ENCODE peak calls at places on chromosome X, in nine cellular contexts. Z is OCI-LY7, L is body of pancreas, C is AG04449, I is fibroblast of lung, G is fibroblast of mammary gland, W is IMR-90, O is retinal pigment epithelial cell, H is astrocyte of the cerebellum. J is an unnamed sample.

GRCh38 chrX:24479924-24480722 is 15.0 kb downstream of the PDK3 start:
- DNase-seq in Z (peak), L (no peak), C (no peak), I (peak), G (peak), W (peak), O (no peak), H (no peak), J (no peak)

GRCh38 chrX:85303544-85303943 is 59.8 kb downstream of the ZNF711 start:
- DNase-seq in Z (peak), L (no peak), C (no peak), I (no peak), G (no peak), W (no peak), O (no peak), H (no peak), J (no peak)

GRCh38 chrX:111955916-111956315 is 79.9 kb downstream of the TRPC5OS start:
- DNase-seq in Z (no peak), L (peak), C (no peak), I (no peak), G (no peak), W (no peak), O (no peak), H (no peak), J (no peak)

GRCh38 chrX:45851434-45851991 is 650.8 kb upstream of the DIPK2B start:
- DNase-seq in Z (no peak), L (no peak), C (no peak), I (no peak), G (no peak), W (no peak), O (no peak), H (no peak), J (no peak)

GRCh38 chrX:15451913-15452312 is 41.2 kb downstream of the PIR start:
- DNase-seq in Z (no peak), L (no peak), C (no peak), I (peak), G (peak), W (peak), O (no peak), H (no peak), J (peak)

GRCh38 chrX:3549442-3549875 is 164.0 kb downstream of the PRKX start:
- DNase-seq in Z (no peak), L (peak), C (no peak), I (no peak), G (peak), W (peak), O (no peak), H (no peak), J (peak)

GRCh38 chrX:11580789-11581188 is 84.9 kb downstream of the ARHGAP6 start:
- DNase-seq in Z (peak), L (no peak), C (no peak), I (no peak), G (no peak), W (no peak), O (no peak), H (no peak), J (no peak)

GRCh38 chrX:30793767-30794103 is 95.3 kb downstream of the TAB3 start:
- DNase-seq in Z (no peak), L (no peak), C (no peak), I (no peak), G (no peak), W (no peak), O (no peak), H (no peak), J (no peak)

GRCh38 chrX:43882294-43882681 is at the start of gene MAOB:
- DNase-seq in Z (no peak), L (peak), C (no peak), I (no peak), G (peak), W (no peak), O (no peak), H (no peak), J (no peak)

GRCh38 chrX:41737065-41737464 is 13.1 kb downstream of the GPR82 start:
- DNase-seq in Z (peak), L (no peak), C (no peak), I (peak), G (no peak), W (no peak), O (no peak), H (no peak), J (no peak)

GRCh38 chrX:20382518-20383291 is 116.0 kb upstream of the RPS6KA3 start:
- DNase-seq in Z (no peak), L (peak), C (no peak), I (no peak), G (no peak), W (no peak), O (no peak), H (no peak), J (no peak)

GRCh38 chrX:6448003-6448402 is 86.9 kb downstream of the VCX3A start:
- DNase-seq in Z (no peak), L (peak), C (no peak), I (no peak), G (no peak), W (no peak), O (no peak), H (peak), J (no peak)

GRCh38 chrX:56763556-56764152 is 34.6 kb downstream of the NBDY start:
- DNase-seq in Z (no peak), L (peak), C (no peak), I (no peak), G (peak), W (peak), O (peak), H (peak), J (no peak)

GRCh38 chrX:71653344-71653743 is 14.0 kb upstream of the LOC101059915 start:
- DNase-seq in Z (no peak), L (no peak), C (no peak), I (no peak), G (no peak), W (no peak), O (no peak), H (no peak), J (no peak)

GRCh38 chrX:13778916-13779315 is 38.0 kb downstream of the GPM6B start:
- DNase-seq in Z (no peak), L (no peak), C (no peak), I (peak), G (peak), W (peak), O (no peak), H (no peak), J (peak)

GRCh38 chrX:103376979-103377324 is 614 bp downstream of the BEX3 start:
- DNase-seq in Z (no peak), L (peak), C (no peak), I (peak), G (no peak), W (peak), O (no peak), H (no peak), J (peak)

DNA sequence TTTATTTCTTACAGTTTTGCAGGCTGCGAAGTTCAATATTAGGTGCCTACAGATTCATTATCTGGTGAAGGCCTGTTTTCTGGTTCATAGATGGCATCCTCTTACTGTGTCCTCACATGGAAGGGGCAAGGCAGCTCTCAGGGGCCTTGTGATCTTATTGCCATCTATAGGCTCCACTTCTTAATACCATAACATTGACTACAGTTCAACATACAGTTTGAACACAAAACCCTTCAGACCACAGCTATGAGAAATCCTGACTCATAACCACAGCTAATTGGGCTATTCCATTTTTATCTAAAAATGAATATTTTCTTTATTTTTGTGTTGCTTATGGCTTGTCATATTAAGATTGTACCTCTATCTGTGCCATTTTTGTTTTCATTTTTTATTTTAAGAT is 72.3 kb downstream of the STAG2 start:
- DNase-seq in Z (no peak), L (no peak), C (no peak), I (peak), G (peak), W (peak), O (no peak), H (peak), J (peak)
- TF ChIP-seq CTCF in Z (no peak), L (no peak), C (no peak), I (no peak), G (no peak), W (no peak), O (no peak), H (no peak), J (no peak)

GRCh38 chrX:47568656-47569295 is 7.8 kb downstream of the ARAF start:
- DNase-seq in Z (peak), L (no peak), C (no peak), I (no peak), G (peak), W (no peak), O (no peak), H (no peak), J (no peak)
- TF ChIP-seq CTCF in Z (peak), L (peak), C (no peak), I (peak), G (peak), W (peak), O (peak), H (peak), J (peak)

GRCh38 chrX:68852046-68852445 is 23.2 kb downstream of the EFNB1 start:
- DNase-seq in Z (no peak), L (no peak), C (no peak), I (no peak), G (no peak), W (no peak), O (no peak), H (no peak), J (no peak)
- TF ChIP-seq CTCF in Z (no peak), L (no peak), C (no peak), I (no peak), G (no peak), W (no peak), O (no peak), H (no peak), J (no peak)

GRCh38 chrX:118823263-118824172 is at the start of gene ZCCHC12:
- DNase-seq in Z (no peak), L (peak), C (no peak), I (peak), G (peak), W (peak), O (no peak), H (peak), J (peak)
- TF ChIP-seq CTCF in Z (no peak), L (no peak), C (no peak), I (no peak), G (no peak), W (no peak), O (no peak), H (no peak), J (no peak)

GRCh38 chrX:144896323-144896722 is 351.0 kb upstream of the SPANXN1 start:
- DNase-seq in Z (no peak), L (no peak), C (no peak), I (no peak), G (peak), W (no peak), O (no peak), H (no peak), J (no peak)
- TF ChIP-seq CTCF in Z (peak), L (peak), C (no peak), I (no peak), G (peak), W (peak), O (no peak), H (no peak), J (peak)

DNA sequence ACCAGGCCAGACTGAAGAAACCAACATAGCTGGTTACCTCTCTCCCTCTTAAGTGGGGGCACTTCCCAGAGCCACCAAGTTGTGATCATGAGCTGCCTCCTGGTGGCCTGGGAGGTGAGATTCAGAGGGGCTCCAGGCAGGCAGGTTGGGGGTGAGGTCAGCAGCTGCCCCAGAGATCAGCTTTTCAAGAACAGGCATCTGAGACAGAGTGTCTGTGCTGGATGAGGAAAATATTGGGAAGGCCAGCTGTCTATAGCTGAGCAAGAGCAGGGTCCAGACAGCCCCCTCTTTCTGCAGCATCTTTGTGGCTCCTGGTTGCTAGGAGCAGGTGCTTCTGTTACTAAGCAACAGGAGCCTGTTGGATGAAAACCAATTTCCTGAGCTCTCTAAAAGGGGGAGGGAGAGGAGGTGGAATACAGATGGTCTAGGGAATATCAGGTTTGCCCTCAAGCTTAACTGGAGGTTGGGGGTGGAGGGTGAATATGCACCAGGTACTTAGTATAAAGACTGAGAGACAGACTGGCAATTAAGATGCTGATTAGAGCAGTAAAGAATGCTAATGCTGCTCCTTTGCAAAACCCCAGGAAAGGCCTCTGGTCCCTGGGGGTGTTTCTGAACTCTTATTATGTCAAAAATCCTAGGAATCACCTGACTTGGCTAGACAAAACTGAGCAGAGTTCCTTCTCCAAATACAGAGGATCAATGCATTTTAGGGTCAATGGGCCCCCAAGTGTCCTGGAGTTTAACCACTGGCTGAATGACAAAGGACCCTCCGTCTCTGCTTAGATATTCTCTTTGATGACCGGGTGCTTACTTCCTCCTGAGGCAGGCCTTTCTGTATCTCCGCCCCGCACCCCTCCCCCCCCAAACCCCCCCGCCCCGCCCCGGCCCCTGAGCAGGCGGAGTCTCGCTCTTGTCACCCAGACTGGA is 21.4 kb downstream of the ZCCHC13 start:
- DNase-seq in Z (no peak), L (no peak), C (no peak), I (no peak), G (no peak), W (no peak), O (no peak), H (no peak), J (no peak)
- TF ChIP-seq CTCF in Z (no peak), L (no peak), C (no peak), I (no peak), G (no peak), W (no peak), O (peak), H (no peak), J (no peak)

GRCh38 chrX:49838374-49838773 is 9.3 kb downstream of the PAGE4 start:
- DNase-seq in Z (peak), L (peak), C (no peak), I (peak), G (peak), W (peak), O (no peak), H (no peak), J (peak)
- TF ChIP-seq CTCF in Z (peak), L (peak), C (peak), I (peak), G (peak), W (peak), O (peak), H (peak), J (peak)

GRCh38 chrX:9626379-9626778 is 139.3 kb downstream of the GPR143 start:
- DNase-seq in Z (no peak), L (no peak), C (peak), I (no peak), G (no peak), W (peak), O (no peak), H (no peak), J (no peak)
- TF ChIP-seq CTCF in Z (no peak), L (no peak), C (no peak), I (no peak), G (no peak), W (no peak), O (no peak), H (no peak), J (no peak)

GRCh38 chrX:34341258-34341657 is 209.1 kb upstream of the FAM47A start:
- DNase-seq in Z (no peak), L (no peak), C (no peak), I (no peak), G (no peak), W (no peak), O (no peak), H (no peak), J (peak)
- TF ChIP-seq CTCF in Z (peak), L (no peak), C (no peak), I (no peak), G (no peak), W (no peak), O (no peak), H (no peak), J (no peak)

J was measured in cardiac fibroblast.